ENCODE peak calls at places on chromosomes 12 and 14, in seven cellular contexts. M is fibroblast of mammary gland, W is cardiac fibroblast, F is H1, D is A549, S is breast epithelium, G is ovary. C is an unnamed sample.

GRCh38 chr14:23119362-23120327 is 590 bp upstream of the CEBPE start:
- DNase-seq in D (no peak), M (no peak), G (peak), S (no peak), W (no peak), F (no peak), C (no peak)

GRCh38 chr14:91029451-91030217 is 30.8 kb downstream of the RPS6KA5 start:
- DNase-seq in G (no peak), D (no peak), F (no peak), S (no peak), M (no peak), W (no peak), C (no peak)

GRCh38 chr12:88868062-88868461 is 287.8 kb upstream of the KITLG start:
- DNase-seq in S (no peak), M (peak), W (peak), F (no peak), G (no peak), D (no peak), C (no peak)

GRCh38 chr12:11433664-11434063 is 38.3 kb upstream of the PRB2 start:
- DNase-seq in S (no peak), G (no peak), M (no peak), D (no peak), W (no peak), F (no peak), C (no peak)

GRCh38 chr12:120902846-120903381 is 1.2 kb downstream of the SPPL3 start:
- DNase-seq in W (no peak), G (no peak), F (no peak), D (no peak), S (no peak), M (no peak), C (no peak)

GRCh38 chr12:16604853-16605252 is 1.1 kb downstream of the LMO3 start:
- DNase-seq in M (peak), G (no peak), F (peak), D (no peak), W (no peak), S (no peak), C (peak)

GRCh38 chr14:83291716-83292115 is 1758.1 kb upstream of the SEL1L start:
- DNase-seq in S (no peak), F (no peak), W (no peak), G (no peak), D (no peak), M (peak), C (no peak)

GRCh38 chr12:26580619-26581018 is 252.4 kb downstream of the ITPR2 start:
- DNase-seq in S (no peak), M (peak), D (no peak), G (no peak), F (no peak), W (no peak), C (no peak)

GRCh38 chr14:38791862-38792261 is 311.2 kb downstream of the SEC23A start:
- DNase-seq in D (no peak), G (no peak), W (no peak), M (no peak), S (no peak), F (no peak), C (no peak)

GRCh38 chr14:81716953-81717352 is 183.3 kb upstream of the SEL1L start:
- DNase-seq in M (no peak), D (no peak), S (no peak), F (no peak), G (no peak), W (no peak), C (no peak)

GRCh38 chr12:51238037-51238509 is 553 bp upstream of the DAZAP2 start:
- DNase-seq in G (no peak), F (no peak), W (no peak), S (no peak), M (no peak), D (no peak), C (peak)

GRCh38 chr12:114873656-114874055 is 189.7 kb upstream of the TBX3 start:
- DNase-seq in F (no peak), G (no peak), S (no peak), D (no peak), W (no peak), M (no peak), C (no peak)

GRCh38 chr12:89353823-89354629 is 1.7 kb upstream of the DUSP6 start:
- DNase-seq in F (peak), M (peak), S (peak), W (peak), G (peak), D (peak), C (peak)

GRCh38 chr14:91929700-91930099 is 17.8 kb downstream of the FBLN5 start:
- DNase-seq in M (peak), S (no peak), W (peak), D (no peak), F (no peak), G (no peak), C (no peak)

GRCh38 chr12:90897316-90897715 is 57.7 kb downstream of the CCER1 start:
- DNase-seq in S (no peak), W (no peak), D (no peak), G (no peak), F (no peak), M (no peak), C (no peak)

GRCh38 chr14:39015360-39015961 is 87.6 kb downstream of the SEC23A start:
- DNase-seq in D (peak), F (no peak), G (no peak), M (peak), W (peak), S (no peak), C (peak)

GRCh38 chr12:58341791-58342190 is 400.4 kb downstream of the ATP23 start:
- DNase-seq in F (no peak), D (no peak), W (peak), G (no peak), S (no peak), M (peak), C (no peak)

GRCh38 chr14:32620303-32620702 is 291.2 kb downstream of the AKAP6 start:
- DNase-seq in S (no peak), D (no peak), W (peak), F (no peak), G (no peak), M (peak), C (no peak)

GRCh38 chr12:72271401-72271740 is 799 bp upstream of the TRHDE start:
- DNase-seq in M (no peak), S (no peak), W (no peak), F (peak), D (no peak), G (peak), C (no peak)

GRCh38 chr12:65867428-65867827 is 43.1 kb downstream of the HMGA2 start:
- DNase-seq in W (peak), D (no peak), G (no peak), M (peak), F (no peak), S (no peak), C (no peak)

GRCh38 chr12:52087961-52088820 is 8.7 kb downstream of the SMIM41 start:
- DNase-seq in D (no peak), W (no peak), F (no peak), M (no peak), G (no peak), S (no peak), C (no peak)

GRCh38 chr14:58533417-58533816 is 104.3 kb upstream of the DACT1 start:
- DNase-seq in S (no peak), W (peak), F (no peak), G (no peak), D (no peak), M (peak), C (no peak)

GRCh38 chr12:113242560-113242959 is 21.3 kb downstream of the TPCN1 start:
- DNase-seq in G (no peak), S (no peak), M (no peak), W (no peak), D (no peak), F (no peak), C (peak)

GRCh38 chr12:68578765-68579164 is 31.9 kb upstream of the RAP1B start:
- DNase-seq in F (no peak), M (no peak), D (no peak), W (no peak), G (no peak), S (no peak), C (no peak)

GRCh38 chr12:106629797-106630669 is 47.2 kb downstream of the RFX4 start:
- DNase-seq in F (no peak), M (peak), S (no peak), W (peak), G (no peak), D (no peak), C (no peak)

GRCh38 chr12:64937466-64937865 is 113.0 kb downstream of the TBC1D30 start:
- DNase-seq in D (no peak), G (no peak), M (no peak), S (no peak), F (no peak), W (no peak), C (no peak)

GRCh38 chr14:80927385-80927989 is 14.1 kb downstream of the CEP128 start:
- DNase-seq in M (no peak), W (no peak), S (no peak), D (no peak), F (no peak), G (no peak), C (no peak)

GRCh38 chr12:13230500-13230899 is 34.0 kb downstream of the EMP1 start:
- DNase-seq in S (no peak), F (no peak), M (peak), W (peak), G (no peak), D (no peak), C (no peak)

GRCh38 chr12:31574803-31575573 is 15.9 kb downstream of the DENND5B start:
- DNase-seq in D (no peak), S (no peak), W (peak), G (no peak), F (no peak), M (no peak), C (no peak)

GRCh38 chr12:112199136-112199535 is 73.8 kb downstream of the TRAFD1 start:
- DNase-seq in G (no peak), W (no peak), S (no peak), D (no peak), M (peak), F (no peak), C (no peak)

GRCh38 chr14:97641827-97642226 is 844.6 kb downstream of the VRK1 start:
- DNase-seq in W (no peak), M (peak), F (no peak), S (no peak), G (no peak), D (no peak), C (no peak)

GRCh38 chr14:32027255-32027939 is 49.7 kb upstream of the ARHGAP5 start:
- DNase-seq in M (peak), G (no peak), F (no peak), W (peak), D (peak), S (no peak), C (no peak)

GRCh38 chr12:58939399-58940100 is 19.2 kb upstream of the LRIG3 start:
- DNase-seq in W (no peak), D (no peak), G (no peak), M (no peak), S (no peak), F (no peak), C (peak)

GRCh38 chr14:52790756-52791203 is 627 bp downstream of the GNPNAT1 start:
- DNase-seq in S (no peak), G (no peak), W (no peak), M (no peak), F (no peak), D (no peak), C (no peak)

GRCh38 chr12:29337325-29337724 is 43.6 kb downstream of the ERGIC2 start:
- DNase-seq in W (no peak), S (no peak), M (no peak), G (no peak), D (no peak), F (no peak), C (no peak)

GRCh38 chr12:30425445-30425844 is 270.2 kb downstream of the IPO8 start:
- DNase-seq in W (no peak), G (no peak), F (no peak), D (no peak), M (no peak), S (no peak), C (no peak)

GRCh38 chr14:99212199-99212598 is 59.8 kb downstream of the BCL11B start:
- DNase-seq in W (no peak), D (no peak), F (no peak), G (no peak), S (no peak), M (no peak), C (no peak)

GRCh38 chr14:77184396-77185092 is 2.9 kb downstream of the TMEM63C start:
- DNase-seq in M (no peak), G (no peak), D (no peak), F (no peak), W (no peak), S (peak), C (no peak)

GRCh38 chr14:75176142-75176820 is at the start of gene TMED10:
- DNase-seq in S (peak), W (peak), F (peak), G (peak), M (peak), D (peak), C (peak)
- TF ChIP-seq CTCF in S (peak), W (no peak), F (no peak), G (no peak), M (no peak), D (no peak), C (no peak)

GRCh38 chr14:36441283-36441682 is 78.7 kb downstream of the NKX2-1 start:
- DNase-seq in F (no peak), S (no peak), M (no peak), D (no peak), G (no peak), W (no peak), C (no peak)

GRCh38 chr14:36438883-36439282 is 81.1 kb downstream of the NKX2-1 start:
- DNase-seq in M (no peak), W (no peak), F (no peak), D (no peak), S (no peak), G (no peak), C (no peak)

GRCh38 chr14:36443374-36443773 is 76.7 kb downstream of the NKX2-1 start:
- DNase-seq in M (no peak), F (no peak), S (no peak), D (no peak), G (no peak), W (no peak), C (no peak)

DNA sequence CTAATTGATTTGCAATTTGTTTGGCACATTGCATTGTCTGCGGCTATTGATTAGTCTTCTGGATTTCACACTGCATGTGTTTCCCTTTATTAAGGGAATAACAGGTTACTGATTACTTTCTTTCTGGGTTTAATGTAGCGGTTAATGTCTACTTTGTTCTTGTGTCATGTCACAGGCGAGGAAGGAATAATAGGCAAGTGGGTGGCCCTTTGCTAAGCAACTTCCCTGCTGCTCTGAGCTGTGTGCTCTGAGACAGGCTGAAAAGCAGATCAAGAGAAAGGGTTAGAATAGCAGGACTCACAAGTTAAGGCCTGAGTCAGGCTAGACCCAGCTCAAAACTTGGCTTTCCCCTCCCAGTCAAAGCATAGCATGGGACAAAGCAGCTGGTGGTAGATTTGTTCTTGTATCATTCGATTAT is 77.2 kb downstream of the NKX2-1 start:
- DNase-seq in G (no peak), S (no peak), F (no peak), W (no peak), D (no peak), M (no peak), C (no peak)
- H3K4me3 ChIP-seq in G (no peak), S (no peak), F (no peak), W (no peak), D (no peak), M (no peak), C (no peak)

DNA sequence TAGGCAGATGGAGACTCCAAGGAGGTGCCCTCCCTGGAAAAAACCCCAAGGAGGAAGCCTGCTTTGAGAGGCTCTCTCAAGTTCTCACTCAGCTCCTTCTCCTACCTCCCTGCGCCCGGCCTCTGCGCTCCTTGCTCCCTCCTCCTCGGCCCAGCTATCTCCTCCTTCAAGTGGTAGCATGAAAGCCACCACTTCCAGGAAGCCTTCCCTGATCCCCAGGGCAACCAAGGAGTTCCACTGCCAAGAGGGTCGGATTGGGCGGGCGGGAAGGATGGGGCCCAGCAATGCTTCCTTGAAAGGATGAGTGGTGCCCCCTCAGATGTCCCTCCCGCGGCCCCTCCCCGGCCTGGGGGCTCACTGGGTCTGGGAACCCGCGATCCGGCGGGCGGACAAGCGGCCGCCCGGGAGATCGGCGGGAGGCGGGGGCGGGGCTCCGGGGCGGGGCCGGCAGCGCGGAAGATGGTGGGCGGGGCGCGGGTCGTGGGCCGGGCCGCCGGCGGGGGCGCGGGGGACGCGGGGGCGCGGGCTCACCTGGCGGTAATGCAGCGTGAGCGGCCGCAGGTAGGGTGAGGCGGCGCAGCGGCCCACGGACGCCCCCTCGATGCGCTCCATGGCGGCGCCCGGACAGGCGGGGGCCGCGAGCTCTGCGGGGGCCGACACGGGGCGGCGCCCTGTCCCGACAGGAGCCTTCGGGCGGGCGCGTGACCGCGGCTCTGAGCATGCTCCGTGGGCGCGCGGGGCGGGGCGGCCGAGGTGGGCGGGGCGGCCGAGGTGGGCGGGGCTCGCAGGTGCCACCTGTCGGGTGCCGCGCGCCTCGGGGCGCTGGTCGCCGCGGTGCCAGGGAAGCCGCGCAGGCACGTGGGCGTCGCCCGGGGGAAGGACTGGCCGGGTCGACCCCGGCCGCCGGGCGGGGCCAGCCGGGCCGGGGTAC is at the start of gene NUDT14:
- DNase-seq in W (peak), M (no peak), G (peak), D (peak), S (peak), F (peak), C (peak)
- TF ChIP-seq CTCF in W (no peak), M (no peak), G (no peak), D (no peak), S (no peak), F (no peak), C (no peak)

GRCh38 chr14:51006781-51007211 is 62.5 kb upstream of the PYGL start:
- DNase-seq in S (no peak), F (no peak), M (peak), G (no peak), D (peak), W (peak), C (peak)

GRCh38 chr14:51008416-51008815 is 64.1 kb upstream of the PYGL start:
- DNase-seq in W (no peak), F (no peak), S (no peak), G (no peak), M (no peak), D (no peak), C (no peak)

GRCh38 chr14:51004352-51004800 is 60.1 kb upstream of the PYGL start:
- DNase-seq in S (no peak), G (no peak), W (no peak), D (peak), M (no peak), F (no peak), C (peak)

GRCh38 chr14:51002406-51002984 is 58.2 kb upstream of the PYGL start:
- DNase-seq in G (no peak), F (no peak), M (no peak), S (no peak), D (no peak), W (no peak), C (no peak)

GRCh38 chr14:51004801-51005526 is 60.7 kb upstream of the PYGL start:
- DNase-seq in W (peak), S (no peak), F (no peak), M (peak), D (peak), G (no peak), C (no peak)
- H3K4me3 ChIP-seq in W (no peak), S (no peak), F (no peak), M (no peak), D (peak), G (no peak), C (no peak)

GRCh38 chr12:45314770-45315169 is 98.9 kb downstream of the ANO6 start:
- DNase-seq in G (no peak), W (no peak), S (no peak), F (no peak), M (no peak), D (no peak), C (no peak)

GRCh38 chr12:45305904-45306303 is 90.0 kb downstream of the ANO6 start:
- DNase-seq in S (peak), D (no peak), M (no peak), W (no peak), F (no peak), G (no peak), C (no peak)

GRCh38 chr12:45312012-45312411 is 96.1 kb downstream of the ANO6 start:
- DNase-seq in S (no peak), F (no peak), M (no peak), W (no peak), D (no peak), G (no peak), C (no peak)

GRCh38 chr12:45310627-45310968 is 94.7 kb downstream of the ANO6 start:
- DNase-seq in S (no peak), F (no peak), M (no peak), G (no peak), W (no peak), D (no peak), C (no peak)

GRCh38 chr12:45309826-45310626 is 94.1 kb downstream of the ANO6 start:
- DNase-seq in M (peak), W (peak), D (no peak), G (no peak), F (no peak), S (no peak), C (no peak)
- TF ChIP-seq CTCF in M (peak), W (peak), D (no peak), G (no peak), F (no peak), S (no peak), C (no peak)

GRCh38 chr14:85533821-85534271 is 3.9 kb downstream of the FLRT2 start:
- DNase-seq in W (peak), M (peak), F (peak), G (peak), S (peak), D (peak), C (peak)

GRCh38 chr14:85535316-85535715 is 5.4 kb downstream of the FLRT2 start:
- DNase-seq in D (no peak), S (no peak), G (no peak), W (peak), M (no peak), F (no peak), C (no peak)

GRCh38 chr14:85534435-85534834 is 4.5 kb downstream of the FLRT2 start:
- DNase-seq in W (peak), M (peak), F (no peak), D (no peak), G (peak), S (no peak), C (peak)

GRCh38 chr14:85535916-85536834 is 6.2 kb downstream of the FLRT2 start:
- DNase-seq in M (peak), S (no peak), F (no peak), G (peak), W (peak), D (peak), C (peak)

DNA sequence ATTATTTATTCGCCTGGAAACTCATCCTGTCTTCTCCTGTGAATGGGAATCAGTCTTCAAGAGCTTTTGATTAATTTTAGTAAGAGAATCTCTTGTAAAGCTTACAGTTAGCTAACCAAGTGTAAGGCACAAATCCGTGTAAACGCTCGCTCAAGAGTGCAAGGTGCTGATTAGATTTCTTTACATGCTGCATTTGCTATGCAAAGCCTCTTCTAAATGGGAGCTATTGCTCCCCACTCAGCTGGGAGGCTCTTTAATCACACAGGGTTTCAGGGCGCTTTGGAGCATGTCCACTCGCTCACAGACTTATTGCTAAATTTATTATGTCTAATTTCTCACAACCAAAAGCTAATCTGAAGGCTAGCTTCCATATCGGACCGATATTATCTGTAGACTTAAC is 5.0 kb downstream of the FLRT2 start:
- DNase-seq in G (no peak), D (no peak), S (no peak), W (peak), M (peak), F (no peak), C (peak)
- H3K4me3 ChIP-seq in G (peak), D (no peak), S (peak), W (peak), M (peak), F (peak), C (peak)

C was measured in thyroid gland.